ENCODE peak calls at places on chromosome 1, in nine cellular contexts. P is DMS 273 treated with DMSO at 0.1 percent for 48 hours; X is activated CD4-positive, alpha-beta T cell treated with anti-CD3 and anti-CD28 coated beads, Interleukin-2, amount 50 U/mL, for 1 hour; D is IMR-90; K is psoas muscle; B is HuH-7.5; T is left lung; Y is GM23338; E is activated T-cell treated with anti-CD3 and anti-CD28 coated beads for 24 hours. V is an unnamed sample.

GRCh38 chr1:151981178-151981525 is 12.5 kb downstream of the S100A10 start:
- DNase-seq in P (no peak), X (no peak), D (no peak), K (no peak), B (no peak), T (no peak), Y (no peak), E (no peak), V (no peak)

GRCh38 chr1:209747580-209748262 is 8.1 kb upstream of the TRAF3IP3 start:
- DNase-seq in P (no peak), X (peak), D (peak), K (peak), B (peak), T (peak), Y (peak), E (peak), V (no peak)

GRCh38 chr1:85366391-85366790 is 90.0 kb upstream of the BCL10 start:
- DNase-seq in P (no peak), X (no peak), D (peak), K (no peak), B (no peak), T (no peak), Y (no peak), E (no peak), V (no peak)

GRCh38 chr1:173016409-173016808 is 34.3 kb downstream of the TNFSF18 start:
- DNase-seq in P (no peak), X (no peak), D (no peak), K (no peak), B (no peak), T (no peak), Y (no peak), E (no peak), V (no peak)

GRCh38 chr1:43054961-43055360 is 96.3 kb upstream of the SLC2A1 start:
- DNase-seq in P (no peak), X (no peak), D (peak), K (no peak), B (no peak), T (no peak), Y (no peak), E (no peak), V (no peak)

GRCh38 chr1:41846595-41846994 is 72.1 kb downstream of the HIVEP3 start:
- DNase-seq in P (no peak), X (no peak), D (peak), K (no peak), B (no peak), T (no peak), Y (no peak), E (no peak), V (no peak)

GRCh38 chr1:206498685-206499084 is 8.6 kb upstream of the RASSF5 start:
- DNase-seq in P (no peak), X (no peak), D (no peak), K (peak), B (no peak), T (no peak), Y (peak), E (no peak), V (no peak)

GRCh38 chr1:25017436-25018109 is 87.5 kb upstream of the RUNX3 start:
- DNase-seq in P (no peak), X (no peak), D (peak), K (no peak), B (peak), T (no peak), Y (peak), E (no peak), V (no peak)

GRCh38 chr1:60345621-60346020 is 272.1 kb upstream of the C1orf87 start:
- DNase-seq in P (no peak), X (no peak), D (no peak), K (no peak), B (no peak), T (no peak), Y (no peak), E (no peak), V (no peak)

GRCh38 chr1:56985857-56986256 is 20.0 kb upstream of the C8B start:
- DNase-seq in P (no peak), X (no peak), D (no peak), K (no peak), B (no peak), T (no peak), Y (no peak), E (no peak), V (no peak)

GRCh38 chr1:169466259-169467230 is 19.2 kb downstream of the SLC19A2 start:
- DNase-seq in P (no peak), X (no peak), D (peak), K (no peak), B (no peak), T (no peak), Y (peak), E (no peak), V (no peak)

GRCh38 chr1:107648071-107648470 is 316.9 kb downstream of the VAV3 start:
- DNase-seq in P (no peak), X (no peak), D (peak), K (no peak), B (no peak), T (no peak), Y (no peak), E (no peak), V (no peak)

GRCh38 chr1:245370905-245371581 is 216.3 kb downstream of the KIF26B start:
- DNase-seq in P (no peak), X (no peak), D (no peak), K (no peak), B (no peak), T (no peak), Y (no peak), E (no peak), V (peak)

GRCh38 chr1:22817462-22817861 is 106.8 kb downstream of the EPHB2 start:
- DNase-seq in P (no peak), X (no peak), D (no peak), K (peak), B (no peak), T (no peak), Y (no peak), E (no peak), V (no peak)

GRCh38 chr1:36824390-36824861 is 209.9 kb downstream of the GRIK3 start:
- DNase-seq in P (no peak), X (no peak), D (no peak), K (no peak), B (no peak), T (no peak), Y (peak), E (no peak), V (no peak)

GRCh38 chr1:228289239-228289849 is 81.5 kb downstream of the OBSCN start:
- DNase-seq in P (no peak), X (no peak), D (no peak), K (no peak), B (no peak), T (peak), Y (no peak), E (no peak), V (no peak)

GRCh38 chr1:114956570-114956969 is 73.1 kb upstream of the TSHB start:
- DNase-seq in P (no peak), X (no peak), D (no peak), K (no peak), B (no peak), T (no peak), Y (peak), E (no peak), V (peak)

GRCh38 chr1:236107121-236107907 is 35.0 kb upstream of the GPR137B start:
- DNase-seq in P (no peak), X (no peak), D (no peak), K (no peak), B (no peak), T (no peak), Y (no peak), E (no peak), V (no peak)

GRCh38 chr1:56170784-56171320 is 408.5 kb downstream of the PLPP3 start:
- DNase-seq in P (no peak), X (no peak), D (no peak), K (no peak), B (no peak), T (no peak), Y (no peak), E (no peak), V (no peak)

GRCh38 chr1:209323743-209324142 is 259.8 kb upstream of the CAMK1G start:
- DNase-seq in P (no peak), X (no peak), D (no peak), K (no peak), B (no peak), T (no peak), Y (no peak), E (no peak), V (no peak)

GRCh38 chr1:186228751-186229150 is 146.3 kb downstream of the TPR start:
- DNase-seq in P (no peak), X (no peak), D (no peak), K (no peak), B (no peak), T (no peak), Y (no peak), E (no peak), V (no peak)

GRCh38 chr1:41863683-41864082 is 55.0 kb downstream of the HIVEP3 start:
- DNase-seq in P (no peak), X (no peak), D (no peak), K (no peak), B (no peak), T (no peak), Y (no peak), E (no peak), V (no peak)

GRCh38 chr1:232865118-232865931 is 60.1 kb downstream of the MAP10 start:
- DNase-seq in P (no peak), X (no peak), D (no peak), K (no peak), B (no peak), T (no peak), Y (no peak), E (no peak), V (no peak)